ENCODE peak calls at places on chromosomes 1 and 21, in nine cellular contexts. B is gastrocnemius medialis, J is A549, T is body of pancreas, X is IMR-90, U is right lobe of liver, Q is vagina, E is ovary, C is heart left ventricle. P is an unnamed sample.

GRCh38 chr1:154276797-154277196 is 4.4 kb downstream of the HAX1 start:
- DNase-seq in B (no peak), J (no peak), T (no peak), X (no peak), U (no peak), Q (no peak), E (no peak), C (no peak), P (no peak)

GRCh38 chr1:243542726-243543415 is 287.0 kb downstream of the SDCCAG8 start:
- DNase-seq in B (no peak), J (peak; percentile 11), T (no peak), X (no peak), U (no peak), Q (no peak), E (no peak), C (no peak), P (no peak)

GRCh38 chr1:15948600-15949452 is 27.1 kb downstream of the ZBTB17 start:
- DNase-seq in B (peak; percentile 60), J (no peak), T (peak; percentile 41), X (peak; percentile 95), U (no peak), Q (peak; percentile 89), E (peak; percentile 86), C (peak; percentile 80), P (no peak)

GRCh38 chr1:221902961-221903360 is 161.1 kb upstream of the DUSP10 start:
- DNase-seq in B (no peak), J (no peak), T (no peak), X (no peak), U (no peak), Q (no peak), E (no peak), C (no peak), P (no peak)

GRCh38 chr1:42143875-42144274 is 9.3 kb upstream of the GUCA2B start:
- DNase-seq in B (no peak), J (no peak), T (no peak), X (no peak), U (no peak), Q (no peak), E (no peak), C (no peak), P (no peak)

GRCh38 chr1:182568647-182569284 is 20.3 kb downstream of the RNASEL start:
- DNase-seq in B (no peak), J (no peak), T (no peak), X (no peak), U (no peak), Q (no peak), E (no peak), C (no peak), P (no peak)

GRCh38 chr1:48741380-48741779 is 35.3 kb downstream of the BEND5 start:
- DNase-seq in B (no peak), J (peak; percentile 6), T (no peak), X (no peak), U (no peak), Q (no peak), E (no peak), C (no peak), P (no peak)

GRCh38 chr1:154793674-154794073 is 76.4 kb downstream of the KCNN3 start:
- DNase-seq in B (no peak), J (no peak), T (no peak), X (no peak), U (no peak), Q (no peak), E (no peak), C (no peak), P (no peak)

GRCh38 chr21:34808569-34809204 is 139.9 kb downstream of the CLIC6 start:
- DNase-seq in B (peak; percentile 64), J (peak; percentile 18), T (no peak), X (peak; percentile 88), U (no peak), Q (peak; percentile 74), E (peak; percentile 41), C (no peak), P (no peak)

DNA sequence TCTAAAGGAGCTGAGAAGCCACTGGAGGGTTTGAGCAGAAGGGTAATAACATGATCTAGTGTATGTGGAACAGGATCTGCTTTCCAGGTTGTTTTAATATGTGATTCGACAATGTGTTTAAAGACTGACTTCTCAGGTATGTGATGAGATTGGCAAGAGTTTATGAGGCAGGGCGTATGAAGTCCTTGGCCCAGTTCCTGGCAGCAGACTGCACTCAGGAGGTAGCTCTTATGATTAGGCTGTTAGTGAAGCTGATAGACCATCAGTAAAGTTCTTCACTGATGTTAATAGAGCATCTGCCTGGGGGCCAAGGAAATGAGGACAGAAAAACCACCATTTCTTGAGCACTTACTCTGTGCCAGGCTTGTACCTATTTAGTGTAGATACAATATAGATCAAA is 41.9 kb upstream of the SERBP1 start:
- DNase-seq in B (no peak), J (no peak), T (no peak), X (no peak), U (no peak), Q (no peak), E (no peak), C (no peak), P (no peak)
- TF ChIP-seq CTCF in B (no peak), J (no peak), T (no peak), X (no peak), U (no peak), Q (no peak), E (no peak), C (no peak), P (no peak)

GRCh38 chr1:201379733-201380242 is 2.3 kb upstream of the TNNT2 start:
- DNase-seq in B (no peak), J (no peak), T (no peak), X (no peak), U (no peak), Q (no peak), E (no peak), C (peak; percentile 63), P (no peak)
- TF ChIP-seq POLR2A in B (no peak), J (no peak), T (no peak), X (no peak), U (no peak), Q (no peak), E (no peak), C (no peak), P (no peak)

DNA sequence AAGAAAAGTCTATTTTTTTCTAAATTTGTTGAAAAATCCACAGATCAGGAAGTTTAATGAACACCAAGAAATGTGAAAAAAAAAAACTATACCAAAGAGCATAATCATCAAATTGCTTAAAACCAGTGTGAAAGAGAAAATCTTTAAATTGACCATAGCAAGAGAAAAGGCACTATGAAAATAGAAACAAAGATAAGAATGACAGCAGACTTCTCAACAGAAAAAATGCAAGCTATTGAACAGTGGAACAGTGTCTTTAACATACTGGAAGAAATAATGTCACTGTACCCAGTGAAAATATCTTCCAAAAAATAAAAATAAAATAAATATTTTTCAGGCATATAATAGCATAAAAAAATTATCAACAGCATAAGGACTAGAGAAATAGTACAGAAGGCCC is 243.0 kb upstream of the GJB5 start:
- DNase-seq in B (no peak), J (no peak), T (no peak), X (no peak), U (no peak), Q (no peak), E (no peak), C (no peak), P (no peak)
- H3K9me3 ChIP-seq in B (no peaks in the 10 kb centered on the region), J (no peaks in the 10 kb centered on the region), T (no peaks in the 10 kb centered on the region), X (peaks cover 5% of the 10 kb centered on the region), U (no peaks in the 10 kb centered on the region), Q (peaks cover 13% of the 10 kb centered on the region), E (no peaks in the 10 kb centered on the region), C (peaks cover 28% of the 10 kb centered on the region), P (peaks cover 34% of the 10 kb centered on the region)

GRCh38 chr21:17146426-17146825 is 366.4 kb upstream of the CXADR start:
- DNase-seq in B (no peak), J (no peak), T (no peak), X (no peak), U (no peak), Q (no peak), E (no peak), C (no peak), P (no peak)
- TF ChIP-seq CTCF in B (no peak), J (peak; percentile 6), T (no peak), X (no peak), U (no peak), Q (no peak), E (no peak), C (no peak), P (no peak)

DNA sequence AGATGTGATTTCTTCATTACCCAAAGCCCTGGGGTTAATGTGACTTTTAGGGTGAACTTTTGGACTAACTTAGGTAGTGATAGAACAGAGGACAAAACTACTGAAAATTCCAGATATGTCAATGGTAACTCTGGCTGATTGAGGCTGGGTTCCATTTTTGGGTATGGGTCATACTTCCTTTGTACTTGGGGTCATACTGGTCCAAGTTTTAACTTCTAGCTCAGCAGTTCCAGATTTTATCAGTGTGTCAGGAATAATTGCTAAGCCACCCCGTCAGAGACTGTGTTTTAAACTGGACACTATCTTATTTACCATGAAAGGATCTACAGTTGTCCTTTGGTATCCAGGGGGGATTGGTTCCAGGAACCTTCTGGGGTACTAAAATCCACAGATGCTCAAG is 4.0 kb downstream of the SMAP2 start:
- DNase-seq in B (no peak), J (no peak), T (no peak), X (no peak), U (no peak), Q (no peak), E (no peak), C (no peak), P (no peak)
- TF ChIP-seq POLR2A in B (no peak), J (no peak), T (no peak), X (no peak), U (no peak), Q (no peak), E (no peak), C (no peak), P (no peak)

P was measured in breast epithelium.